ENCODE peak calls at places on chromosomes 13 and 19, in seven cellular contexts. One of them, this sample, is unnamed.

GRCh38 chr19:19297759-19298158 is 22.6 kb downstream of the SUGP1 start:
- DNase-seq in left ventricle myocardium inferior: no peak
- DNase-seq in A673: no peak
- DNase-seq in fibroblast of mammary gland: no peak
- DNase-seq in endothelial cell of umbilical vein: no peak
- DNase-seq in WERI-Rb-1: no peak
- DNase-seq in PC-3: no peak
- DNase-seq in this sample: no peak

GRCh38 chr13:40052954-40053353 is 397.5 kb downstream of the COG6 start:
- DNase-seq in left ventricle myocardium inferior: no peak
- DNase-seq in A673: no peak
- DNase-seq in fibroblast of mammary gland: no peak
- DNase-seq in endothelial cell of umbilical vein: no peak
- DNase-seq in WERI-Rb-1: no peak
- DNase-seq in PC-3: no peak
- DNase-seq in this sample: no peak

GRCh38 chr19:28569132-28570114 is 643.5 kb downstream of the UQCRFS1 start:
- DNase-seq in left ventricle myocardium inferior: no peak
- DNase-seq in A673: no peak
- DNase-seq in fibroblast of mammary gland: no peak
- DNase-seq in endothelial cell of umbilical vein: no peak
- DNase-seq in WERI-Rb-1: no peak
- DNase-seq in PC-3: no peak
- DNase-seq in this sample: no peak

GRCh38 chr19:29665826-29666633 is 769 bp downstream of the PLEKHF1 start:
- DNase-seq in left ventricle myocardium inferior: peak; percentile 76
- DNase-seq in A673: no peak
- DNase-seq in fibroblast of mammary gland: peak; percentile 85
- DNase-seq in endothelial cell of umbilical vein: no peak
- DNase-seq in WERI-Rb-1: no peak
- DNase-seq in PC-3: peak; percentile 38
- DNase-seq in this sample: peak; percentile 87

GRCh38 chr19:28039677-28040381 is 1173.1 kb downstream of the UQCRFS1 start:
- DNase-seq in left ventricle myocardium inferior: no peak
- DNase-seq in A673: peak; percentile 0
- DNase-seq in fibroblast of mammary gland: no peak
- DNase-seq in endothelial cell of umbilical vein: no peak
- DNase-seq in WERI-Rb-1: no peak
- DNase-seq in PC-3: no peak
- DNase-seq in this sample: no peak

GRCh38 chr13:56335775-56336174 is 804.9 kb upstream of the PRR20A start:
- DNase-seq in left ventricle myocardium inferior: no peak
- DNase-seq in A673: no peak
- DNase-seq in fibroblast of mammary gland: no peak
- DNase-seq in endothelial cell of umbilical vein: no peak
- DNase-seq in WERI-Rb-1: no peak
- DNase-seq in PC-3: no peak
- DNase-seq in this sample: no peak

GRCh38 chr19:34475026-34475974 is 6.3 kb upstream of the WTIP start:
- DNase-seq in left ventricle myocardium inferior: no peak
- DNase-seq in A673: peak; percentile 46
- DNase-seq in fibroblast of mammary gland: peak; percentile 92
- DNase-seq in endothelial cell of umbilical vein: peak; percentile 38
- DNase-seq in WERI-Rb-1: no peak
- DNase-seq in PC-3: peak; percentile 70
- DNase-seq in this sample: peak; percentile 89

GRCh38 chr13:88908896-88909535 is 1237.8 kb downstream of the SLITRK5 start:
- DNase-seq in left ventricle myocardium inferior: no peak
- DNase-seq in A673: no peak
- DNase-seq in fibroblast of mammary gland: no peak
- DNase-seq in endothelial cell of umbilical vein: no peak
- DNase-seq in WERI-Rb-1: no peak
- DNase-seq in PC-3: no peak
- DNase-seq in this sample: no peak

GRCh38 chr19:30087381-30088138 is 145.5 kb downstream of the URI1 start:
- DNase-seq in left ventricle myocardium inferior: no peak
- DNase-seq in A673: no peak
- DNase-seq in fibroblast of mammary gland: no peak
- DNase-seq in endothelial cell of umbilical vein: no peak
- DNase-seq in WERI-Rb-1: no peak
- DNase-seq in PC-3: no peak
- DNase-seq in this sample: no peak

GRCh38 chr13:113862766-113863510 is 938 bp downstream of the GAS6 start:
- DNase-seq in left ventricle myocardium inferior: peak; percentile 68
- DNase-seq in A673: no peak
- DNase-seq in fibroblast of mammary gland: no peak
- DNase-seq in endothelial cell of umbilical vein: peak; percentile 30
- DNase-seq in WERI-Rb-1: no peak
- DNase-seq in PC-3: no peak
- DNase-seq in this sample: peak; percentile 41

DNA sequence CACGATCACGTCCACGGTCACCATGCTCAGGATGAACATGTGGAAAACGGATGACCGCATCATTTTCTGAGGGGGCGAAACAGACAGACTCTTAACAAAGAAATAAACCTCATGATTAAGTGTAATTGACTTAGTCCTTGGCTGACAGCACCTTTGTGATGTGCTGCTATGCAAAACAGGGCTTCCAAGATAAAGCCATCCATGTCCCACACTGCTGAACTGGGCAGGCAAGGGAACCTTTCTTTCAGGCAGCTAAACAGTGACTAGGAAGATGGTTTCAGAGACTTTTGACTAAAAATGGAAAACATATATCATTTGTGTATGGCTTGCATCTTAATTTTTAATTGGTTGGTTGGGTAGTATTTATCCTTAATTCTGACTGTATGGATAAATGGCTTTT is 157.8 kb downstream of the NALCN start:
- DNase-seq in left ventricle myocardium inferior: no peak
- DNase-seq in A673: no peak
- DNase-seq in fibroblast of mammary gland: no peak
- DNase-seq in endothelial cell of umbilical vein: no peak
- DNase-seq in WERI-Rb-1: no peak
- DNase-seq in PC-3: no peak
- DNase-seq in this sample: no peak
- H3K4me3 ChIP-seq in left ventricle myocardium inferior: no peak overlapping the region
- H3K4me3 ChIP-seq in A673: peak overlapping the region; percentile 0
- H3K4me3 ChIP-seq in fibroblast of mammary gland: no peak overlapping the region
- H3K4me3 ChIP-seq in endothelial cell of umbilical vein: no peak overlapping the region
- H3K4me3 ChIP-seq in WERI-Rb-1: no peak overlapping the region
- H3K4me3 ChIP-seq in PC-3: no peak overlapping the region
- H3K4me3 ChIP-seq in this sample: no peak overlapping the region

GRCh38 chr13:31731923-31732322 is 7.4 kb upstream of the RXFP2 start:
- DNase-seq in left ventricle myocardium inferior: no peak
- DNase-seq in A673: no peak
- DNase-seq in fibroblast of mammary gland: peak; percentile 38
- DNase-seq in endothelial cell of umbilical vein: peak; percentile 50
- DNase-seq in WERI-Rb-1: no peak
- DNase-seq in PC-3: no peak
- DNase-seq in this sample: no peak
- H3K4me3 ChIP-seq in left ventricle myocardium inferior: no peak overlapping the region
- H3K4me3 ChIP-seq in A673: no peak overlapping the region
- H3K4me3 ChIP-seq in fibroblast of mammary gland: no peak overlapping the region
- H3K4me3 ChIP-seq in endothelial cell of umbilical vein: no peak overlapping the region
- H3K4me3 ChIP-seq in WERI-Rb-1: no peak overlapping the region
- H3K4me3 ChIP-seq in PC-3: no peak overlapping the region
- H3K4me3 ChIP-seq in this sample: no peak overlapping the region

DNA sequence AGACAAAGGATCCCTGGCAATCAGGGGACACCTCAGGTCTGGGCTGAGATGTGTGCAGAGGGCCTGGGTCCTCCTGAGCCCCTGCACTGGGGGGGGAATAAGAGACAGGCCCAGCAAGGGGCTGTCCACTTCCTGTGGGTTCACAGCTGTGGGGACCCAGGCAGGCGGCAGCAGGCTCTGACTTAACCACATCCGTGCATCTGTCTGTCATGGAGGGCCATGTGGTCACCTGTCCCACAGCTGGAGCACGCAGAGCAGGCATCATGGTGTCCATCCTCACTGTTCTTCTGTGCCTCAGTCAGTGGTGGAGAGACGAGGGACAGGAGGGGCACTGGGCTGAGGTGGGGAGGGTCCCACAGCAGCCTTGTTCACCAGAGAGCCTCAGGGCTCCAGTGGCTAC is 16.3 kb upstream of the KIR3DL3 start:
- DNase-seq in left ventricle myocardium inferior: no peak
- DNase-seq in A673: no peak
- DNase-seq in fibroblast of mammary gland: no peak
- DNase-seq in endothelial cell of umbilical vein: no peak
- DNase-seq in WERI-Rb-1: no peak
- DNase-seq in PC-3: no peak
- DNase-seq in this sample: no peak
- H3K4me3 ChIP-seq in left ventricle myocardium inferior: no peak overlapping the region
- H3K4me3 ChIP-seq in A673: no peak overlapping the region
- H3K4me3 ChIP-seq in fibroblast of mammary gland: no peak overlapping the region
- H3K4me3 ChIP-seq in endothelial cell of umbilical vein: no peak overlapping the region
- H3K4me3 ChIP-seq in WERI-Rb-1: no peak overlapping the region
- H3K4me3 ChIP-seq in PC-3: no peak overlapping the region
- H3K4me3 ChIP-seq in this sample: no peak overlapping the region

GRCh38 chr19:6076291-6076665 is 34.0 kb downstream of the RFX2 start:
- DNase-seq in left ventricle myocardium inferior: no peak
- DNase-seq in A673: no peak
- DNase-seq in fibroblast of mammary gland: no peak
- DNase-seq in endothelial cell of umbilical vein: no peak
- DNase-seq in WERI-Rb-1: no peak
- DNase-seq in PC-3: no peak
- DNase-seq in this sample: no peak

GRCh38 chr19:6073858-6074708 is 36.2 kb downstream of the RFX2 start:
- DNase-seq in left ventricle myocardium inferior: no peak
- DNase-seq in A673: no peak
- DNase-seq in fibroblast of mammary gland: no peak
- DNase-seq in endothelial cell of umbilical vein: no peak
- DNase-seq in WERI-Rb-1: no peak
- DNase-seq in PC-3: no peak
- DNase-seq in this sample: no peak

GRCh38 chr19:6074709-6075403 is 35.4 kb downstream of the RFX2 start:
- DNase-seq in left ventricle myocardium inferior: no peak
- DNase-seq in A673: no peak
- DNase-seq in fibroblast of mammary gland: no peak
- DNase-seq in endothelial cell of umbilical vein: no peak
- DNase-seq in WERI-Rb-1: no peak
- DNase-seq in PC-3: no peak
- DNase-seq in this sample: no peak

GRCh38 chr19:6078068-6078467 is 32.2 kb downstream of the RFX2 start:
- DNase-seq in left ventricle myocardium inferior: no peak
- DNase-seq in A673: no peak
- DNase-seq in fibroblast of mammary gland: no peak
- DNase-seq in endothelial cell of umbilical vein: no peak
- DNase-seq in WERI-Rb-1: no peak
- DNase-seq in PC-3: no peak
- DNase-seq in this sample: no peak

GRCh38 chr19:6076675-6077463 is 33.4 kb downstream of the RFX2 start:
- DNase-seq in left ventricle myocardium inferior: no peak
- DNase-seq in A673: no peak
- DNase-seq in fibroblast of mammary gland: peak; percentile 93
- DNase-seq in endothelial cell of umbilical vein: no peak
- DNase-seq in WERI-Rb-1: no peak
- DNase-seq in PC-3: peak; percentile 82
- DNase-seq in this sample: peak; percentile 97
- H3K4me3 ChIP-seq in left ventricle myocardium inferior: no peak overlapping the region
- H3K4me3 ChIP-seq in A673: no peak overlapping the region
- H3K4me3 ChIP-seq in fibroblast of mammary gland: peak overlapping the region; percentile 12
- H3K4me3 ChIP-seq in endothelial cell of umbilical vein: no peak overlapping the region
- H3K4me3 ChIP-seq in WERI-Rb-1: no peak overlapping the region
- H3K4me3 ChIP-seq in PC-3: no peak overlapping the region
- H3K4me3 ChIP-seq in this sample: peak overlapping the region; percentile 18

GRCh38 chr13:99980201-99981114 is 1.1 kb upstream of the ZIC2 start:
- DNase-seq in left ventricle myocardium inferior: peak; percentile 61
- DNase-seq in A673: peak; percentile 96
- DNase-seq in fibroblast of mammary gland: peak; percentile 51
- DNase-seq in endothelial cell of umbilical vein: peak; percentile 47
- DNase-seq in WERI-Rb-1: peak; percentile 96
- DNase-seq in PC-3: peak; percentile 57
- DNase-seq in this sample: peak; percentile 29
- H3K4me3 ChIP-seq in left ventricle myocardium inferior: peak overlapping the region; percentile 68
- H3K4me3 ChIP-seq in A673: peak overlapping the region; percentile 95
- H3K4me3 ChIP-seq in fibroblast of mammary gland: peak overlapping the region; percentile 30
- H3K4me3 ChIP-seq in endothelial cell of umbilical vein: no peak overlapping the region
- H3K4me3 ChIP-seq in WERI-Rb-1: peak overlapping the region; percentile 74
- H3K4me3 ChIP-seq in PC-3: peak overlapping the region; percentile 63
- H3K4me3 ChIP-seq in this sample: peak overlapping the region; percentile 53

GRCh38 chr19:16142032-16142580 is 1.4 kb upstream of the HSH2D start:
- DNase-seq in left ventricle myocardium inferior: no peak
- DNase-seq in A673: no peak
- DNase-seq in fibroblast of mammary gland: no peak
- DNase-seq in endothelial cell of umbilical vein: no peak
- DNase-seq in WERI-Rb-1: no peak
- DNase-seq in PC-3: no peak
- DNase-seq in this sample: no peak

GRCh38 chr19:16141043-16141442 is 2.4 kb upstream of the HSH2D start:
- DNase-seq in left ventricle myocardium inferior: no peak
- DNase-seq in A673: no peak
- DNase-seq in fibroblast of mammary gland: no peak
- DNase-seq in endothelial cell of umbilical vein: no peak
- DNase-seq in WERI-Rb-1: no peak
- DNase-seq in PC-3: no peak
- DNase-seq in this sample: no peak

GRCh38 chr19:16143399-16144215 is at the start of gene HSH2D:
- DNase-seq in left ventricle myocardium inferior: peak; percentile 36
- DNase-seq in A673: no peak
- DNase-seq in fibroblast of mammary gland: no peak
- DNase-seq in endothelial cell of umbilical vein: no peak
- DNase-seq in WERI-Rb-1: no peak
- DNase-seq in PC-3: peak; percentile 93
- DNase-seq in this sample: no peak

GRCh38 chr19:16146112-16146511 is 2.6 kb downstream of the HSH2D start:
- DNase-seq in left ventricle myocardium inferior: no peak
- DNase-seq in A673: no peak
- DNase-seq in fibroblast of mammary gland: no peak
- DNase-seq in endothelial cell of umbilical vein: no peak
- DNase-seq in WERI-Rb-1: no peak
- DNase-seq in PC-3: no peak
- DNase-seq in this sample: no peak

GRCh38 chr19:16144216-16144581 is 714 bp downstream of the HSH2D start:
- DNase-seq in left ventricle myocardium inferior: no peak
- DNase-seq in A673: no peak
- DNase-seq in fibroblast of mammary gland: no peak
- DNase-seq in endothelial cell of umbilical vein: no peak
- DNase-seq in WERI-Rb-1: no peak
- DNase-seq in PC-3: no peak
- DNase-seq in this sample: no peak
- H3K4me3 ChIP-seq in left ventricle myocardium inferior: no peak overlapping the region
- H3K4me3 ChIP-seq in A673: no peak overlapping the region
- H3K4me3 ChIP-seq in fibroblast of mammary gland: no peak overlapping the region
- H3K4me3 ChIP-seq in endothelial cell of umbilical vein: no peak overlapping the region
- H3K4me3 ChIP-seq in WERI-Rb-1: no peak overlapping the region
- H3K4me3 ChIP-seq in PC-3: peak overlapping the region; percentile 60
- H3K4me3 ChIP-seq in this sample: no peak overlapping the region

GRCh38 chr19:1016647-1017114 is 4.2 kb downstream of the TMEM259 start:
- DNase-seq in left ventricle myocardium inferior: peak; percentile 16
- DNase-seq in A673: no peak
- DNase-seq in fibroblast of mammary gland: peak; percentile 87
- DNase-seq in endothelial cell of umbilical vein: peak; percentile 51
- DNase-seq in WERI-Rb-1: no peak
- DNase-seq in PC-3: peak; percentile 33
- DNase-seq in this sample: peak; percentile 62
- H3K4me3 ChIP-seq in left ventricle myocardium inferior: peak overlapping the region; percentile 89
- H3K4me3 ChIP-seq in A673: no peak overlapping the region
- H3K4me3 ChIP-seq in fibroblast of mammary gland: no peak overlapping the region
- H3K4me3 ChIP-seq in endothelial cell of umbilical vein: no peak overlapping the region
- H3K4me3 ChIP-seq in WERI-Rb-1: no peak overlapping the region
- H3K4me3 ChIP-seq in PC-3: peak overlapping the region; percentile 47
- H3K4me3 ChIP-seq in this sample: peak overlapping the region; percentile 28